ENCODE peak calls at places on chromosomes 13 and 19, in nine cellular contexts. G is heart right ventricle; F is GM23248; A is left lung; O is CD4-positive, alpha-beta memory T cell; L is mammary epithelial cell; U is CD8-positive, alpha-beta memory T cell; X is tibial artery; D is colonic mucosa. J is an unnamed sample. For H3K4me1 and H3K27me3, the result is how much of the 10 kb centered on the place peaks cover.

GRCh38 chr19:1087813-1088418 is 7.3 kb downstream of the POLR2E start:
- DNase-seq in A (peak), G (no peak), F (no peak), U (no peak), X (peak), D (no peak), O (peak), L (no peak), J (no peak)

GRCh38 chr13:67100723-67101122 is 129.4 kb downstream of the PCDH9 start:
- DNase-seq in G (no peak), U (no peak), A (no peak), L (no peak), D (no peak), F (no peak), X (no peak), O (no peak), J (no peak)

GRCh38 chr13:102045713-102046112 is 356.1 kb downstream of the FGF14 start:
- DNase-seq in D (no peak), U (no peak), G (no peak), O (no peak), F (no peak), L (no peak), A (no peak), X (no peak), J (no peak)

GRCh38 chr19:39110263-39110967 is 15.2 kb upstream of the PAK4 start:
- DNase-seq in F (peak), D (peak), A (peak), U (peak), G (peak), X (peak), O (peak), L (no peak), J (no peak)

GRCh38 chr19:6375411-6376010 is at the start of gene PSPN:
- DNase-seq in O (no peak), X (no peak), F (no peak), U (no peak), A (no peak), D (no peak), G (no peak), L (no peak), J (no peak)

GRCh38 chr19:29449371-29449770 is 76.4 kb upstream of the VSTM2B start:
- DNase-seq in A (no peak), G (no peak), L (no peak), D (peak), U (no peak), F (no peak), O (no peak), X (no peak), J (no peak)

GRCh38 chr19:39297931-39298634 is 1.9 kb downstream of the IFNL1 start:
- DNase-seq in O (peak), G (no peak), U (peak), D (no peak), A (no peak), L (no peak), X (no peak), F (no peak), J (no peak)

GRCh38 chr19:1382250-1382649 is 1.5 kb upstream of the NDUFS7 start:
- DNase-seq in A (no peak), U (no peak), X (no peak), L (no peak), D (no peak), G (no peak), F (no peak), O (no peak), J (no peak)

GRCh38 chr13:81927347-81927746 is 1586.4 kb upstream of the SPRY2 start:
- DNase-seq in O (no peak), X (no peak), A (no peak), F (no peak), L (no peak), D (no peak), U (no peak), G (no peak), J (no peak)

GRCh38 chr13:104143760-104144406 is 1077.7 kb upstream of the SLC10A2 start:
- DNase-seq in G (no peak), A (no peak), U (no peak), F (no peak), X (no peak), D (no peak), O (no peak), L (no peak), J (no peak)

GRCh38 chr19:50602935-50603334 is 34.7 kb upstream of the LRRC4B start:
- DNase-seq in D (no peak), O (no peak), U (no peak), G (no peak), A (no peak), F (no peak), X (no peak), L (no peak), J (no peak)

GRCh38 chr19:19525611-19526380 is 2.9 kb upstream of the YJEFN3 start:
- DNase-seq in L (no peak), D (no peak), F (no peak), X (no peak), A (no peak), O (no peak), G (no peak), U (no peak), J (no peak)

GRCh38 chr13:23674795-23675640 is 104.8 kb downstream of the TNFRSF19 start:
- DNase-seq in U (no peak), D (no peak), G (no peak), A (no peak), F (peak), L (peak), X (no peak), O (no peak), J (no peak)

GRCh38 chr13:46659413-46660065 is 106.6 kb downstream of the LRCH1 start:
- DNase-seq in X (no peak), G (no peak), U (no peak), F (no peak), A (no peak), O (no peak), L (no peak), D (peak), J (no peak)

GRCh38 chr13:44768233-44768632 is 192.1 kb upstream of the TSC22D1 start:
- DNase-seq in U (no peak), O (peak), A (no peak), X (no peak), F (no peak), L (no peak), G (no peak), D (no peak), J (no peak)

GRCh38 chr13:50991624-50992610 is 82.3 kb downstream of the RNASEH2B start:
- DNase-seq in L (no peak), A (no peak), X (no peak), F (no peak), G (no peak), D (no peak), U (no peak), O (peak), J (no peak)

GRCh38 chr19:15113245-15114152 is 6.3 kb downstream of the SYDE1 start:
- DNase-seq in L (no peak), G (no peak), U (no peak), F (no peak), D (no peak), O (no peak), A (no peak), X (no peak), J (no peak)

GRCh38 chr19:18520848-18521691 is 800 bp downstream of the ELL start:
- DNase-seq in A (peak), X (peak), U (no peak), G (peak), F (peak), D (peak), O (peak), L (no peak), J (peak)

GRCh38 chr19:39858541-39858940 is 12.4 kb upstream of the FBL start:
- DNase-seq in A (no peak), O (peak), X (no peak), D (no peak), U (no peak), G (no peak), L (no peak), F (no peak), J (no peak)

GRCh38 chr13:56349866-56350265 is 790.9 kb upstream of the PRR20A start:
- DNase-seq in A (no peak), X (no peak), L (no peak), F (no peak), O (no peak), G (no peak), U (no peak), D (no peak), J (no peak)

GRCh38 chr19:6047741-6048231 is 62.5 kb downstream of the RFX2 start:
- DNase-seq in G (no peak), F (peak), U (no peak), D (no peak), O (no peak), A (no peak), X (no peak), L (no peak), J (no peak)

GRCh38 chr19:11375143-11375948 is 880 bp downstream of the SWSAP1 start:
- DNase-seq in O (peak), F (no peak), G (peak), D (peak), U (peak), A (peak), L (no peak), X (peak), J (peak)

GRCh38 chr13:113802090-113802531 is 43.1 kb downstream of the TMEM255B start:
- DNase-seq in F (peak), G (peak), U (no peak), X (peak), A (peak), L (peak), D (peak), O (no peak), J (no peak)

GRCh38 chr13:40546047-40546446 is 120.4 kb downstream of the FOXO1 start:
- DNase-seq in O (no peak), L (no peak), G (no peak), X (no peak), F (no peak), D (no peak), A (no peak), U (no peak), J (no peak)

GRCh38 chr13:43159007-43159406 is 135.6 kb downstream of the DNAJC15 start:
- DNase-seq in O (no peak), A (no peak), G (no peak), L (no peak), F (peak), U (no peak), X (no peak), D (no peak), J (no peak)

GRCh38 chr13:22061371-22061805 is 390.5 kb downstream of the FGF9 start:
- DNase-seq in L (no peak), A (no peak), X (no peak), O (peak), U (peak), D (no peak), F (no peak), G (no peak), J (no peak)

GRCh38 chr13:45327253-45327954 is 13.6 kb downstream of the TPT1 start:
- DNase-seq in X (no peak), O (no peak), G (no peak), L (peak), D (no peak), F (no peak), A (no peak), U (no peak), J (no peak)

GRCh38 chr13:51770681-51771417 is 33.1 kb downstream of the DHRS12 start:
- DNase-seq in F (no peak), U (no peak), A (no peak), X (no peak), L (no peak), G (no peak), O (no peak), D (no peak), J (no peak)

GRCh38 chr13:44815507-44816074 is 173.7 kb downstream of the NUFIP1 start:
- DNase-seq in U (no peak), F (peak), O (no peak), D (peak), A (peak), G (no peak), X (peak), L (peak), J (peak)

GRCh38 chr19:46392252-46392801 is 21.0 kb downstream of the CCDC8 start:
- DNase-seq in F (peak), U (no peak), G (no peak), L (no peak), X (no peak), A (peak), O (no peak), D (no peak), J (no peak)

GRCh38 chr13:48491423-48492122 is 41.3 kb downstream of the RCBTB2 start:
- DNase-seq in G (no peak), U (no peak), F (peak), A (no peak), L (peak), X (no peak), O (no peak), D (no peak), J (no peak)

GRCh38 chr13:67147257-67148218 is 82.6 kb downstream of the PCDH9 start:
- DNase-seq in U (no peak), G (peak), X (no peak), D (no peak), A (no peak), L (no peak), O (no peak), F (peak), J (no peak)

GRCh38 chr19:56076413-56076998 is 44.6 kb downstream of the ZNF787 start:
- DNase-seq in O (peak), G (peak), A (no peak), L (peak), U (peak), D (peak), F (peak), X (peak), J (no peak)

GRCh38 chr13:23883255-23883654 is 5.9 kb downstream of the MIPEP start:
- DNase-seq in D (no peak), F (no peak), L (no peak), U (no peak), O (no peak), A (no peak), X (no peak), G (no peak), J (no peak)

GRCh38 chr19:46190489-46190888 is 39.1 kb upstream of the IGFL1 start:
- DNase-seq in L (no peak), U (no peak), X (no peak), G (no peak), O (no peak), A (no peak), F (no peak), D (no peak), J (no peak)

GRCh38 chr13:92012787-92013186 is 614.4 kb downstream of the GPC5 start:
- DNase-seq in A (no peak), L (no peak), U (no peak), O (no peak), F (no peak), D (no peak), G (no peak), X (no peak), J (no peak)

GRCh38 chr13:43333176-43333575 is 309.8 kb downstream of the DNAJC15 start:
- DNase-seq in X (no peak), F (no peak), L (peak), G (no peak), O (no peak), D (no peak), A (no peak), U (no peak), J (no peak)

GRCh38 chr13:111326621-111326965 is 6.2 kb downstream of the TEX29 start:
- DNase-seq in U (no peak), L (no peak), A (no peak), G (no peak), O (no peak), F (no peak), X (no peak), D (no peak), J (peak)

GRCh38 chr13:52848455-52849190 is at the start of gene PCDH8:
- DNase-seq in G (no peak), X (no peak), A (no peak), D (no peak), U (no peak), L (no peak), O (no peak), F (peak), J (no peak)

GRCh38 chr19:51742736-51743288 is 8.9 kb downstream of the FPR1 start:
- DNase-seq in X (no peak), L (peak), D (no peak), F (peak), A (no peak), G (no peak), O (no peak), U (no peak), J (no peak)

GRCh38 chr19:44749318-44749717 is 810 bp downstream of the BCL3 start:
- DNase-seq in U (no peak), D (no peak), O (no peak), L (no peak), F (peak), X (no peak), A (no peak), G (no peak), J (no peak)

GRCh38 chr19:44746616-44746945 is 1.9 kb upstream of the BCL3 start:
- DNase-seq in U (no peak), D (peak), L (no peak), O (no peak), G (no peak), A (no peak), F (no peak), X (no peak), J (peak)

GRCh38 chr19:44746946-44747738 is 1.4 kb upstream of the BCL3 start:
- DNase-seq in U (peak), L (peak), F (peak), D (peak), O (peak), X (peak), A (peak), G (peak), J (peak)

GRCh38 chr19:44748426-44749254 is at the start of gene BCL3:
- DNase-seq in X (peak), G (peak), O (peak), F (peak), D (peak), L (peak), U (peak), A (peak), J (no peak)

GRCh38 chr19:44747739-44748425 is 626 bp upstream of the BCL3 start:
- DNase-seq in O (no peak), A (peak), U (no peak), L (peak), D (peak), X (peak), F (peak), G (peak), J (peak)
- H3K4me1 ChIP-seq in O (half or more), A (half or more), U (under half), L (under half), D (under half), X (half or more), F (under half), G (half or more), J (under half)

DNA sequence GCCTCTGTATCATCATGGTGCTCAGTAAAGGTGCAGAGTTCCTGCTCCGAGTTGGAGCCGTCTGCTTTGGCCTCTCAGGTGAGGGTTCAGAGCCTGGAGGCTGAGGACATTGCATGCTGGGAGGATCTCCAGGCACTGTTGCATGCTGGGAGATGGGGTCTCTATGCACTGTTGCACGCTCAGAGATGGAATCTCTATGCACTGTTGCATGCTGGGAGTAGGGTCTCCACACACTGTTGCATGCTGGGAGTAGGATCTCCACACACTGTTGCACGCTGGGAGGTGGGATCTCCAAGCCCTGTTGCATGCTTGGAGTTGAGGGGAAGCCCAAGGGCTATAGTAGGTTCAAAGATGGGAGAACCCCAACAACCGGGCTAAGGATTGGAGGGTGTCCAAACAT is 8.3 kb downstream of the CACNG6 start:
- DNase-seq in F (no peak), L (no peak), G (no peak), A (no peak), D (no peak), X (no peak), U (no peak), O (no peak), J (no peak)
- H3K27me3 ChIP-seq in F (under half), L (under half), G (under half), A (half or more), D (under half), X (under half), U (under half), O (under half), J (under half)

DNA sequence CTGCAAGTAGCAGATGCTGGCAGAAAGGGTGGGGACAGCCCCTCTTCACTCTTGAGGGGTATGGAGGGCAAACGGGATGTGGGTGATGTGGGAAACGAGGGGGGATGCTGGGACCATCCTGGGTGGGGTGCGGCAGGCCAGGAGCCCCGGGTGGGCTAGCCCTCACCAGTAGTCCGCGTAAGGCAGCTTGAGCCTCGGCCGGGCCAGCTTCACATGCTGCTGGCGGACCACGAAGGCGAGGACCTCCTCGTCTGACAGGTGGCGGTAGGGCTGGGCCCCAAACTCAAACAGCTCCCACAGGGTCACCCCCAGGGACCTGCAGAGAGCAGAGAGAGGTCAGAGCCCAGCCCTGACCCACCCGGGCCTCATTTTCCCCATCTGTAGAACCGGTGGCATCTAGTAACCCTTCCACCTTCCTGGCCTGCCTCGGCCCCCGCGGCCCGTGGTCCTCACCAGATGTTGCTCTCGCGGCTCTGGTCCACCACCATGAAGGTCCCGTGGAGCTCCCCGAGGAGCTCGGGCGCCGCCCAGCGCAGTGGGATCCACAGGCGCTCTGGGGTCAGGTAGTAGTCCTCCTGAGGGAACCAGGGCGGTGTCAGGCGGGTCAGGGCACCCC is 10.7 kb downstream of the LMTK3 start:
- DNase-seq in D (no peak), X (no peak), L (no peak), U (no peak), O (no peak), G (no peak), A (no peak), F (no peak), J (no peak)
- H3K27ac ChIP-seq in D (peak), X (no peak), L (no peak), U (peak), O (no peak), G (no peak), A (peak), F (no peak), J (no peak)

GRCh38 chr13:98910501-98910951 is 67.3 kb downstream of the DOCK9 start:
- DNase-seq in A (no peak), U (no peak), X (peak), D (no peak), F (peak), O (peak), L (peak), G (peak), J (no peak)

GRCh38 chr13:98909016-98909415 is 68.8 kb downstream of the DOCK9 start:
- DNase-seq in X (no peak), L (peak), O (no peak), G (no peak), U (no peak), A (no peak), D (no peak), F (peak), J (no peak)

GRCh38 chr13:98900442-98900841 is 77.4 kb downstream of the DOCK9 start:
- DNase-seq in G (no peak), L (no peak), A (no peak), F (no peak), X (no peak), D (no peak), U (no peak), O (no peak), J (no peak)

GRCh38 chr13:98906746-98907502 is 70.9 kb downstream of the DOCK9 start:
- DNase-seq in A (no peak), G (no peak), X (no peak), D (no peak), L (no peak), F (no peak), O (no peak), U (no peak), J (no peak)

DNA sequence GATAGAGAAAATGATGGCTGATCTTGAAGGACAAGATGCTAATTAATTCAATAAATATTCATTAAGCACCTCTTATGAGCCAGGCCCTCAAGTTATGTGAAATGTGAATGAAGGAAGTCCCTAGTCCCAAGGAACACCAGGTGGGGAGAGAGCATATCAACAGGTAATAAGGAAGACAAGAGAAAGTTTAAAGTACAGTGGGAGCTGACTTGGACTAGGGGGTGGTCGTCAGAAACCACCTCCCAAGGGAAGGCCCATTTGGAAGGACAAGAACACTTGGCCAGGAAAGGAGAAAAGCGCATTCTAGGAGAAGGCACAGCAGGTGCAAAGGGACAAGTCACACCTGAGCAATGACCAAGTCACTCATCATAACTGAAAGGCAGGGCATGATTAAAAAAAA is 72.7 kb downstream of the DOCK9 start:
- DNase-seq in L (no peak), U (no peak), A (no peak), G (no peak), O (no peak), X (no peak), F (no peak), D (no peak), J (no peak)
- H3K4me1 ChIP-seq in L (under half), U (under half), A (under half), G (under half), O (under half), X (under half), F (under half), D (under half), J (under half)

GRCh38 chr13:108663710-108664109 is 34.3 kb downstream of the MYO16 start:
- DNase-seq in O (no peak), X (no peak), L (no peak), G (no peak), U (no peak), F (no peak), D (no peak), A (no peak), J (no peak)
- H3K27me3 ChIP-seq in O (under half), X (under half), L (under half), G (under half), U (under half), F (under half), D (under half), A (under half), J (under half)

J was measured in ascending aorta.